ENCODE peak calls at places on chromosomes 2 and 18, in ten cellular contexts. P, S, J, T, L, D, G, H, X and W are unnamed samples.

GRCh38 chr2:165691615-165692014 is 102.4 kb downstream of the GALNT3 start:
- DNase-seq in P (no peak), S (no peak), J (no peak), T (peak), L (no peak), D (no peak), G (no peak), H (peak), X (no peak), W (no peak)

GRCh38 chr18:62651276-62652031 is 63.9 kb upstream of the PHLPP1 start:
- DNase-seq in P (no peak), S (no peak), J (no peak), T (no peak), L (no peak), D (no peak), G (no peak), H (no peak), X (no peak), W (no peak)

GRCh38 chr18:75422341-75422910 is 5.1 kb downstream of the SMIM21 start:
- DNase-seq in P (no peak), S (no peak), J (no peak), T (no peak), L (no peak), D (no peak), G (no peak), H (no peak), X (no peak), W (no peak)

GRCh38 chr18:45637546-45638327 is 22.5 kb downstream of the SLC14A2 start:
- DNase-seq in P (no peak), S (no peak), J (no peak), T (peak), L (no peak), D (no peak), G (no peak), H (no peak), X (no peak), W (no peak)

GRCh38 chr2:238920053-238920452 is 72.2 kb downstream of the TWIST2 start:
- DNase-seq in P (no peak), S (no peak), J (no peak), T (no peak), L (no peak), D (no peak), G (no peak), H (no peak), X (no peak), W (no peak)

GRCh38 chr2:46239847-46240181 is 57.4 kb upstream of the EPAS1 start:
- DNase-seq in P (peak), S (no peak), J (no peak), T (no peak), L (no peak), D (no peak), G (no peak), H (no peak), X (no peak), W (peak)

GRCh38 chr18:32048507-32049091 is 30.0 kb downstream of the RNF125 start:
- DNase-seq in P (peak), S (no peak), J (no peak), T (peak), L (peak), D (peak), G (no peak), H (peak), X (no peak), W (no peak)

GRCh38 chr2:172339431-172340010 is 87.9 kb upstream of the ITGA6 start:
- DNase-seq in P (no peak), S (no peak), J (no peak), T (no peak), L (peak), D (peak), G (no peak), H (no peak), X (no peak), W (no peak)

GRCh38 chr2:102442967-102443828 is 20.2 kb downstream of the IL18RAP start:
- DNase-seq in P (peak), S (no peak), J (no peak), T (no peak), L (peak), D (no peak), G (no peak), H (peak), X (peak), W (peak)

GRCh38 chr18:63181706-63182105 is 137.9 kb downstream of the BCL2 start:
- DNase-seq in P (no peak), S (no peak), J (no peak), T (no peak), L (no peak), D (no peak), G (no peak), H (no peak), X (no peak), W (no peak)

GRCh38 chr2:142061733-142062132 is 69.1 kb downstream of the LRP1B start:
- DNase-seq in P (no peak), S (no peak), J (no peak), T (no peak), L (no peak), D (no peak), G (no peak), H (no peak), X (no peak), W (no peak)

GRCh38 chr18:3728704-3729437 is 278.9 kb downstream of the TGIF1 start:
- DNase-seq in P (no peak), S (no peak), J (no peak), T (no peak), L (no peak), D (no peak), G (no peak), H (no peak), X (no peak), W (no peak)

GRCh38 chr2:30147715-30148611 is 1.2 kb downstream of the YPEL5 start:
- DNase-seq in P (peak), S (peak), J (no peak), T (peak), L (peak), D (peak), G (no peak), H (peak), X (peak), W (peak)

DNA sequence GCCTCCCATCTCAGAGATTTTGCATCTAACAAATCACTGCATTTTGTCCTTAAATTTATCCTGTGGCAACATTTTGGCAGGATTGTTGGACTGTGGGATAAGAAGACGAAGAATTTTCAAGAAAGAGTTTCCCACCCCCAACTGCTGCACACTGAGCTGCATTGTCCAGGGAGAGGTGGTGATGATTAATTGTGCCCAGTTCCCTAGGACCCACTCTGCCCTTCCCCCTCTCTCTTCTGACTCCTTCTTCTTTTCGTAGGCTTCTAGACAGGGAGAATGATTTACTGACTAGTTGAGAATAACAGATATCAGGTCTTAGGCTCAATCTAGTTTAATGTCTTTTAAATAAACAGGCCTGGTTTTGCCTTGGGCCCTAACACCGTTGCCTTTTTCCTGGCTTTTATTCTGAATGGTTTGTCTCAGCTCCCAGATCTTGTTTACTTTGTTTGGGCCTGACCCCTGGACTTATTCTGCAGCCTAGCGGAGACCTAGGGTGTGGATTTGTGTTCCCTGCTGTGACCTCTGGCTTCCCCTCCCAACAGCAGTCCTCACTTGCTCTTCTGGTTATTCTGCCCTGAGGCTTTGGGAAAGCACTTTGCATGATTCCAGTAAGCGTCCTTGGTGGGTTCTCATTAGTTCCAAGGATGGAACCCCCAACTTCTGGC is 233.3 kb downstream of the INSIG2 start:
- DNase-seq in P (no peak), S (no peak), J (no peak), T (no peak), L (peak), D (peak), G (no peak), H (no peak), X (no peak), W (no peak)
- TF ChIP-seq CTCF in P (no peak), S (no peak), J (no peak), T (no peak), L (no peak), D (peak), G (no peak), H (no peak), X (no peak), W (no peak)

GRCh38 chr2:230706053-230706498 is 6.6 kb upstream of the CAB39 start:
- DNase-seq in P (peak), S (no peak), J (no peak), T (no peak), L (peak), D (no peak), G (no peak), H (no peak), X (no peak), W (no peak)

GRCh38 chr2:230708204-230708603 is 4.4 kb upstream of the CAB39 start:
- DNase-seq in P (no peak), S (no peak), J (no peak), T (no peak), L (peak), D (no peak), G (no peak), H (no peak), X (no peak), W (no peak)

GRCh38 chr2:230703514-230703913 is 9.1 kb upstream of the CAB39 start:
- DNase-seq in P (no peak), S (no peak), J (no peak), T (no peak), L (no peak), D (no peak), G (no peak), H (no peak), X (no peak), W (no peak)

GRCh38 chr2:230711224-230711623 is 1.4 kb upstream of the CAB39 start:
- DNase-seq in P (peak), S (no peak), J (no peak), T (no peak), L (no peak), D (no peak), G (no peak), H (no peak), X (no peak), W (no peak)

DNA sequence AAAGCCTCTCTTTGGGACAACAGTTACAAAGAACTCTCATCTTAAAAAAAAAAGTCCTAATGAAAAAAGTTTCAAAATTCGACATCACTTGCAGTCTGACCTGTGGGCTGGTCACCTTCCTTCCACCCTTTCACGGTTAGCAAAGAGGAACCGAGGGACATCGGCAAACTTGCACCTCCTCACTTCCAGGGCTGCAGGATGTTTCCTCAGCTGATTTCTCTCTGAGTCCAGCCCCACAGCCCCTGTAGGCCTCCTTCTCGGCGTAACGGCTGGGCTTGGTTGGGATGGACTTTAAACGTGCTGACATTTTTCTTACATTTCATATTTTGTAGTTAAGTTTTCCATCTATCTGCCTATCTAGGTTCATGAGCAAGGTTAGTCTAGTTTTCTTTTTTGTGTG is 5.7 kb upstream of the CAB39 start:
- DNase-seq in P (no peak), S (no peak), J (no peak), T (no peak), L (no peak), D (no peak), G (no peak), H (no peak), X (no peak), W (no peak)
- H3K27ac ChIP-seq in P (peak), S (no peak), J (no peak), T (no peak), L (peak), D (no peak), G (no peak), H (no peak), X (no peak), W (no peak)

GRCh38 chr2:152738438-152738837 is 20.0 kb downstream of the ARL6IP6 start:
- DNase-seq in P (peak), S (no peak), J (no peak), T (no peak), L (no peak), D (no peak), G (no peak), H (no peak), X (no peak), W (no peak)

GRCh38 chr2:152740743-152741328 is 22.4 kb downstream of the ARL6IP6 start:
- DNase-seq in P (no peak), S (no peak), J (peak), T (no peak), L (no peak), D (no peak), G (no peak), H (no peak), X (peak), W (no peak)

DNA sequence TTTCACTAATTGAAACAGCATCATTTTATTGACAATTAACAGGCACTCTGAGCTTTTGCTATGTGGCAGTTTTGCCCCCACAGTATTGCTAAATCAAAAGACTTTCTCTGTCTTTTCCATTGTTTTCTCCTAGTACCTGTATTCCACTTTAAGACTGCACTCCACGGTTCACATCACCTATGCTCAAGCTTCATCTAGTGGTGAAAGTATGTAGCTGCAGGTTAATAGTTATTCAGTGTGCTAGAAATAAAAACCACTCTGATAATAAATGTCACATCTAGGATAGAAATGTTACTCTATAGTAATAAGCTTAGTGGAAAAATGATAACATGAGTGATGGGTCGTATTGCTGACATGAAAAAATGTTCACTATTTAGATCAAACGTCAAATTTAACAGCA is 24.6 kb downstream of the ARL6IP6 start:
- DNase-seq in P (no peak), S (no peak), J (no peak), T (no peak), L (no peak), D (no peak), G (no peak), H (no peak), X (peak), W (no peak)
- TF ChIP-seq CTCF in P (peak), S (no peak), J (peak), T (no peak), L (peak), D (peak), G (peak), H (peak), X (peak), W (peak)

DNA sequence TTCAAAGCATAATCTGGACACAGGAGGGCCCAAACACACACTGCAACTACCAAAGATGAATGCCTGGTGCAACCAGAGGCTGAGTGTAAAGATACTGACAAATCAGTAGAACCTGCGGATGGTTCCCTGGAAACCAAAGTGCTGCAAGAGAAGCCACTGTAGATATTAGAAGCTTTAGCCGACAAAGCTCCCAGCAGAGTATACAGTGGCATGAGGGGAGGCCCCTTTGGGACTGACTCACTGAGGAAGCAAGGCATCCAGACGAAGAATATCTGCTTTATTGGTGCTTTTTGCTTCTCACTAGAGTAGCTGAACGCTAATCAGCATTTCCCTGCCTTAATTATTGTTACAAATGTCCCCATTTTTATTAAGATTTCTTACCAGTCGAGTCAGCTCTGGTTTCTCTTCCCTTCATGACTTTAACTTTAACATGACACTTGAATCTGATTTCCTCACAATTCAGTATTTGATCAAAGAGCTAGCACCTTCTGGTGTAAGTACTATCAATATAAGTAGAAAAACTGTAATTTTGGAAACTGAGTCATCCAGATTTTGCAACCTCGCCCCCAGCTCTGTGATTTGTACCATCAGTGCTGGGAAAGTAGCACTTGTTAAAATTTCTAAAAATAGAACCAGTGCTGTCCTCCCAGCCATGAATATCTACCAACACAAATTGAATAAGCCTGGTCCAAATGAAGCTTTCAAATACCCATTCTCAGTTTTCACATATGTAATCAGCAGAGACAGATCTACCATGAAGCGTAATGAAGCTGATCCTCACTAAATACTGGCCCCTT is 34.2 kb downstream of the FIGN start:
- DNase-seq in P (no peak), S (no peak), J (no peak), T (no peak), L (no peak), D (no peak), G (no peak), H (peak), X (no peak), W (no peak)
- H3K27ac ChIP-seq in P (no peak), S (no peak), J (no peak), T (no peak), L (no peak), D (no peak), G (no peak), H (no peak), X (no peak), W (no peak)

GRCh38 chr2:231925303-231926179 is 655 bp downstream of the NPPC start:
- DNase-seq in P (peak), S (peak), J (peak), T (peak), L (peak), D (peak), G (no peak), H (peak), X (peak), W (peak)
- TF ChIP-seq CTCF in P (peak), S (peak), J (peak), T (peak), L (peak), D (peak), G (peak), H (peak), X (peak), W (peak)